ENCODE peak calls at places on chromosomes 1 and 21, in five cellular contexts. E is AG04450, J is cardiac muscle cell, R is heart left ventricle, V is SK-N-SH. H is an unnamed sample.

GRCh38 chr1:55321947-55322346 is 106.8 kb upstream of the USP24 start:
- DNase-seq in E (no peak), J (no peak), R (no peak), V (no peak), H (no peak)

GRCh38 chr21:35070436-35070835 is 21.3 kb upstream of the RUNX1 start:
- DNase-seq in E (no peak), J (no peak), R (no peak), V (no peak), H (no peak)

GRCh38 chr1:241606544-241606943 is 33.6 kb downstream of the CHML start:
- DNase-seq in E (no peak), J (no peak), R (no peak), V (no peak), H (no peak)

GRCh38 chr21:25934771-25935224 is 200.0 kb downstream of the GABPA start:
- DNase-seq in E (peak; percentile 86), J (peak; percentile 92), R (peak; percentile 81), V (no peak), H (no peak)

GRCh38 chr21:45989355-45990048 is 7.9 kb downstream of the COL6A1 start:
- DNase-seq in E (no peak), J (no peak), R (peak; percentile 28), V (no peak), H (peak; percentile 63)

GRCh38 chr1:192516776-192517297 is 58.7 kb upstream of the RGS1 start:
- DNase-seq in E (no peak), J (no peak), R (no peak), V (no peak), H (no peak)

GRCh38 chr1:205257735-205258134 is 30.0 kb downstream of the TMCC2 start:
- DNase-seq in E (no peak), J (no peak), R (no peak), V (no peak), H (no peak)

GRCh38 chr1:1361982-1362423 is 3.6 kb upstream of the MXRA8 start:
- DNase-seq in E (peak; percentile 66), J (peak; percentile 86), R (peak; percentile 65), V (no peak), H (peak; percentile 80)

GRCh38 chr1:109090415-109091195 is at the start of gene TMEM167B:
- DNase-seq in E (peak; percentile 79), J (peak; percentile 97), R (peak; percentile 94), V (peak; percentile 87), H (peak; percentile 90)

GRCh38 chr1:152411144-152411543 is 2.9 kb downstream of the CRNN start:
- DNase-seq in E (no peak), J (no peak), R (no peak), V (no peak), H (no peak)

GRCh38 chr1:31798433-31799195 is 17.2 kb downstream of the SPOCD1 start:
- DNase-seq in E (peak; percentile 75), J (peak; percentile 80), R (no peak), V (no peak), H (peak; percentile 51)

GRCh38 chr1:93846929-93847810 is 31.8 kb downstream of the DNTTIP2 start:
- DNase-seq in E (peak; percentile 66), J (peak; percentile 88), R (peak; percentile 85), V (peak; percentile 89), H (peak; percentile 92)

GRCh38 chr1:32703479-32704291 is 1.1 kb upstream of the SYNC start:
- DNase-seq in E (peak; percentile 93), J (peak; percentile 95), R (peak; percentile 73), V (peak; percentile 42), H (peak; percentile 73)

GRCh38 chr1:221478050-221478949 is 263.6 kb downstream of the DUSP10 start:
- DNase-seq in E (peak; percentile 66), J (peak; percentile 86), R (peak; percentile 52), V (peak; percentile 58), H (peak; percentile 7)

GRCh38 chr21:21156397-21156796 is 158.2 kb downstream of the NCAM2 start:
- DNase-seq in E (no peak), J (no peak), R (no peak), V (no peak), H (no peak)

GRCh38 chr21:44920694-44921604 is at the start of gene ITGB2:
- DNase-seq in E (no peak), J (no peak), R (peak; percentile 64), V (no peak), H (no peak)

GRCh38 chr1:28246427-28246832 is 10.5 kb downstream of the ATP5IF1 start:
- DNase-seq in E (no peak), J (peak; percentile 48), R (no peak), V (no peak), H (no peak)

GRCh38 chr1:212218065-212218464 is 67.1 kb upstream of the PPP2R5A start:
- DNase-seq in E (no peak), J (no peak), R (no peak), V (no peak), H (no peak)

GRCh38 chr1:184684285-184685077 is 70.2 kb downstream of the EDEM3 start:
- DNase-seq in E (no peak), J (peak; percentile 17), R (peak; percentile 50), V (peak; percentile 28), H (no peak)

GRCh38 chr1:227370463-227371254 is 52.4 kb upstream of the CDC42BPA start:
- DNase-seq in E (no peak), J (no peak), R (no peak), V (no peak), H (no peak)

GRCh38 chr21:45538381-45539045 is 3.7 kb downstream of the SLC19A1 start:
- DNase-seq in E (no peak), J (no peak), R (peak; percentile 25), V (no peak), H (no peak)

GRCh38 chr1:50973875-50974617 is 4.0 kb downstream of the CDKN2C start:
- DNase-seq in E (no peak), J (no peak), R (no peak), V (no peak), H (peak; percentile 27)

GRCh38 chr1:65658122-65658521 is 134.6 kb upstream of the PDE4B start:
- DNase-seq in E (no peak), J (no peak), R (no peak), V (no peak), H (no peak)

GRCh38 chr21:16137106-16137505 is 407.3 kb downstream of the USP25 start:
- DNase-seq in E (no peak), J (peak; percentile 14), R (no peak), V (no peak), H (no peak)

GRCh38 chr21:21831036-21831435 is 832.8 kb downstream of the NCAM2 start:
- DNase-seq in E (no peak), J (no peak), R (no peak), V (no peak), H (no peak)

GRCh38 chr1:23478896-23479790 is 4.8 kb downstream of the ASAP3 start:
- DNase-seq in E (no peak), J (peak; percentile 87), R (peak; percentile 90), V (no peak), H (no peak)

GRCh38 chr21:39397651-39398385 is 47.8 kb downstream of the LCA5L start:
- DNase-seq in E (no peak), J (no peak), R (no peak), V (no peak), H (no peak)

GRCh38 chr1:230867903-230868735 is at the start of gene C1orf198:
- DNase-seq in E (no peak), J (peak; percentile 55), R (peak; percentile 79), V (peak; percentile 98), H (peak; percentile 99)

GRCh38 chr1:2231667-2232254 is 3.6 kb downstream of the SKI start:
- DNase-seq in E (no peak), J (peak; percentile 90), R (peak; percentile 80), V (peak; percentile 88), H (peak; percentile 95)

GRCh38 chr1:180639871-180640270 is 8.0 kb downstream of the XPR1 start:
- DNase-seq in E (no peak), J (no peak), R (no peak), V (no peak), H (no peak)

GRCh38 chr1:147167361-147167760 is 4.9 kb downstream of the PRKAB2 start:
- DNase-seq in E (peak; percentile 76), J (peak; percentile 92), R (no peak), V (no peak), H (no peak)

GRCh38 chr1:88175631-88176226 is 508.3 kb upstream of the PKN2 start:
- DNase-seq in E (no peak), J (peak; percentile 13), R (no peak), V (no peak), H (no peak)

GRCh38 chr1:21337931-21338567 is 47.8 kb upstream of the ECE1 start:
- DNase-seq in E (no peak), J (peak; percentile 73), R (peak; percentile 92), V (no peak), H (no peak)

GRCh38 chr1:192633533-192634258 is 2.3 kb upstream of the RGS13 start:
- DNase-seq in E (no peak), J (no peak), R (no peak), V (no peak), H (no peak)

GRCh38 chr21:45278156-45278911 is 9.4 kb downstream of the POFUT2 start:
- DNase-seq in E (no peak), J (no peak), R (no peak), V (no peak), H (no peak)

GRCh38 chr1:41659159-41659495 is 174.6 kb upstream of the EDN2 start:
- DNase-seq in E (no peak), J (no peak), R (no peak), V (no peak), H (no peak)

GRCh38 chr1:91791103-91791502 is 94.8 kb downstream of the TGFBR3 start:
- DNase-seq in E (no peak), J (no peak), R (no peak), V (no peak), H (peak; percentile 55)

GRCh38 chr1:52633291-52633754 is 355 bp downstream of the SHISAL2A start:
- DNase-seq in E (no peak), J (peak; percentile 15), R (no peak), V (no peak), H (no peak)

GRCh38 chr1:18263547-18264130 is 156.0 kb downstream of the IGSF21 start:
- DNase-seq in E (no peak), J (no peak), R (no peak), V (no peak), H (no peak)

GRCh38 chr1:18265641-18266040 is 158.0 kb downstream of the IGSF21 start:
- DNase-seq in E (no peak), J (no peak), R (no peak), V (no peak), H (no peak)

GRCh38 chr1:18266391-18266790 is 158.8 kb downstream of the IGSF21 start:
- DNase-seq in E (no peak), J (no peak), R (no peak), V (no peak), H (no peak)

GRCh38 chr1:18262726-18263125 is 155.1 kb downstream of the IGSF21 start:
- DNase-seq in E (no peak), J (no peak), R (no peak), V (no peak), H (peak; percentile 61)

GRCh38 chr1:18264450-18265000 is 156.9 kb downstream of the IGSF21 start:
- DNase-seq in E (no peak), J (no peak), R (no peak), V (no peak), H (no peak)
- H3K27me3 ChIP-seq in E (no peaks in the 10 kb centered on the region), J (peaks cover 19% of the 10 kb centered on the region), R (peaks cover 16% of the 10 kb centered on the region), V (no peaks in the 10 kb centered on the region), H (no peaks in the 10 kb centered on the region)

GRCh38 chr1:225887030-225887314 is 2.0 kb downstream of the LEFTY1 start:
- DNase-seq in E (no peak), J (no peak), R (no peak), V (no peak), H (no peak)
- H3K27me3 ChIP-seq in E (no peaks in the 10 kb centered on the region), J (no peaks in the 10 kb centered on the region), R (no peaks in the 10 kb centered on the region), V (no peaks in the 10 kb centered on the region), H (no peaks in the 10 kb centered on the region)

GRCh38 chr21:26966360-26966977 is 419 bp downstream of the ADAMTS5 start:
- DNase-seq in E (no peak), J (peak; percentile 38), R (peak; percentile 28), V (no peak), H (no peak)
- H3K27me3 ChIP-seq in E (no peaks in the 10 kb centered on the region), J (peaks cover 81% of the 10 kb centered on the region), R (no peaks in the 10 kb centered on the region), V (no peaks in the 10 kb centered on the region), H (peaks cover 39% of the 10 kb centered on the region)

GRCh38 chr1:197367631-197368030 is 99.6 kb downstream of the CRB1 start:
- DNase-seq in E (no peak), J (no peak), R (no peak), V (no peak), H (no peak)
- H3K27me3 ChIP-seq in E (no peaks in the 10 kb centered on the region), J (no peaks in the 10 kb centered on the region), R (no peaks in the 10 kb centered on the region), V (no peaks in the 10 kb centered on the region), H (no peaks in the 10 kb centered on the region)

H was measured in H7.